ENCODE peak calls at places on chromosomes 1 and 21, in seven cellular contexts. S is Ammon's horn, Z is GM19239, Y is mesothelial cell of epicardium, L is T-cell, A is LNCaP clone FGC, B is NAMALWA. V is an unnamed sample.
A peak's percentile ranks its signal among the peaks of the same experiment; 100 is the strongest.

GRCh38 chr1:32336963-32337675 is 1.1 kb upstream of the MARCKSL1 start:
- DNase-seq in S (no peak), Z (no peak), Y (no peak), L (peak; percentile 66), A (no peak), B (peak; percentile 73), V (peak; percentile 86)

GRCh38 chr21:34372321-34372720 is 3.0 kb upstream of the SMIM11 start:
- DNase-seq in S (no peak), Z (no peak), Y (no peak), L (no peak), A (no peak), B (no peak), V (no peak)

GRCh38 chr1:232132572-232132971 is 497.4 kb downstream of the SIPA1L2 start:
- DNase-seq in S (no peak), Z (no peak), Y (no peak), L (no peak), A (no peak), B (no peak), V (no peak)

GRCh38 chr1:73065585-73065984 is 783.2 kb upstream of the NEGR1 start:
- DNase-seq in S (no peak), Z (no peak), Y (no peak), L (no peak), A (peak; percentile 67), B (no peak), V (no peak)

GRCh38 chr1:180860535-180860934 is 52.2 kb upstream of the KIAA1614 start:
- DNase-seq in S (no peak), Z (no peak), Y (no peak), L (no peak), A (no peak), B (no peak), V (no peak)

GRCh38 chr21:17527240-17527639 is 14.4 kb downstream of the CXADR start:
- DNase-seq in S (no peak), Z (no peak), Y (no peak), L (no peak), A (peak; percentile 50), B (no peak), V (no peak)

GRCh38 chr1:25815208-25816111 is 4.3 kb upstream of the MTFR1L start:
- DNase-seq in S (no peak), Z (no peak), Y (no peak), L (no peak), A (no peak), B (no peak), V (no peak)

GRCh38 chr21:29349702-29350101 is 51.0 kb downstream of the BACH1 start:
- DNase-seq in S (no peak), Z (no peak), Y (no peak), L (no peak), A (no peak), B (no peak), V (no peak)

GRCh38 chr1:235935506-235936224 is 69.0 kb upstream of the LYST start:
- DNase-seq in S (no peak), Z (no peak), Y (no peak), L (no peak), A (no peak), B (peak; percentile 24), V (no peak)

GRCh38 chr21:15730484-15731242 is 881 bp downstream of the USP25 start:
- DNase-seq in S (no peak), Z (no peak), Y (no peak), L (no peak), A (no peak), B (peak; percentile 58), V (no peak)

GRCh38 chr1:6727535-6727934 is 25.9 kb upstream of the DNAJC11 start:
- DNase-seq in S (peak; percentile 54), Z (peak; percentile 66), Y (no peak), L (peak; percentile 44), A (no peak), B (peak; percentile 91), V (peak; percentile 75)

GRCh38 chr1:161367684-161368398 is at the start of gene CFAP126:
- DNase-seq in S (peak; percentile 89), Z (peak; percentile 71), Y (no peak), L (peak; percentile 51), A (peak; percentile 73), B (peak; percentile 94), V (peak; percentile 84)

GRCh38 chr1:31549807-31550620 is 26.3 kb upstream of the TINAGL1 start:
- DNase-seq in S (peak; percentile 23), Z (no peak), Y (no peak), L (no peak), A (no peak), B (peak; percentile 40), V (no peak)

GRCh38 chr1:153790282-153790995 is 15.2 kb downstream of the SLC27A3 start:
- DNase-seq in S (peak; percentile 84), Z (no peak), Y (no peak), L (no peak), A (no peak), B (no peak), V (no peak)

GRCh38 chr1:15260418-15261154 is 13.6 kb downstream of the FHAD1 start:
- DNase-seq in S (no peak), Z (no peak), Y (no peak), L (no peak), A (no peak), B (no peak), V (no peak)

GRCh38 chr1:173395762-173396161 is 81.4 kb upstream of the PRDX6 start:
- DNase-seq in S (no peak), Z (no peak), Y (no peak), L (no peak), A (no peak), B (no peak), V (no peak)

GRCh38 chr1:26540346-26540745 is 10.8 kb downstream of the RPS6KA1 start:
- DNase-seq in S (no peak), Z (no peak), Y (no peak), L (no peak), A (no peak), B (peak; percentile 26), V (no peak)

GRCh38 chr1:54158071-54158470 is 5.3 kb upstream of the CDCP2 start:
- DNase-seq in S (no peak), Z (no peak), Y (no peak), L (no peak), A (no peak), B (no peak), V (no peak)

GRCh38 chr1:180041587-180041986 is 87.0 kb downstream of the CEP350 start:
- DNase-seq in S (no peak), Z (no peak), Y (no peak), L (no peak), A (no peak), B (no peak), V (no peak)

GRCh38 chr1:209825591-209826433 is 2.0 kb upstream of the UTP25 start:
- DNase-seq in S (no peak), Z (no peak), Y (no peak), L (no peak), A (no peak), B (no peak), V (no peak)

GRCh38 chr21:34073749-34074282 is 438 bp downstream of the MRPS6 start:
- DNase-seq in S (peak; percentile 36), Z (peak; percentile 44), Y (no peak), L (no peak), A (no peak), B (no peak), V (peak; percentile 54)

GRCh38 chr1:34739613-34740012 is 15.2 kb upstream of the GJB5 start:
- DNase-seq in S (no peak), Z (no peak), Y (no peak), L (no peak), A (no peak), B (no peak), V (no peak)

GRCh38 chr1:15453773-15454172 is 2.8 kb upstream of the CELA2A start:
- DNase-seq in S (no peak), Z (no peak), Y (no peak), L (no peak), A (no peak), B (no peak), V (no peak)

GRCh38 chr1:217333939-217334338 is 297.0 kb downstream of the GPATCH2 start:
- DNase-seq in S (peak; percentile 30), Z (peak; percentile 24), Y (no peak), L (no peak), A (no peak), B (peak; percentile 73), V (peak; percentile 37)

GRCh38 chr1:99737016-99737415 is 29.4 kb downstream of the FRRS1 start:
- DNase-seq in S (peak; percentile 81), Z (no peak), Y (no peak), L (no peak), A (no peak), B (peak; percentile 48), V (no peak)

GRCh38 chr21:27564684-27565280 is 597.9 kb upstream of the ADAMTS5 start:
- DNase-seq in S (peak; percentile 65), Z (no peak), Y (no peak), L (no peak), A (no peak), B (peak; percentile 42), V (no peak)

GRCh38 chr1:205329719-205330118 is 8.2 kb upstream of the NUAK2 start:
- DNase-seq in S (no peak), Z (no peak), Y (no peak), L (no peak), A (no peak), B (no peak), V (no peak)

GRCh38 chr21:42080788-42081083 is 9.6 kb downstream of the UMODL1 start:
- DNase-seq in S (peak; percentile 38), Z (no peak), Y (no peak), L (no peak), A (peak; percentile 2), B (no peak), V (no peak)

GRCh38 chr1:235776396-235776795 is 90.3 kb downstream of the LYST start:
- DNase-seq in S (no peak), Z (no peak), Y (no peak), L (no peak), A (no peak), B (no peak), V (no peak)